ENCODE peak calls at places on chromosomes 11 and 22, in seven cellular contexts. L, M, D, U, S, E and K are unnamed samples.

GRCh38 chr11:59791639-59792038 is 18.9 kb downstream of the MRPL16 start:
- DNase-seq in L (no peak), M (no peak), D (no peak), U (no peak), S (no peak), E (no peak), K (no peak)

GRCh38 chr11:76652989-76653673 is 17.4 kb downstream of the LRRC32 start:
- DNase-seq in L (no peak), M (no peak), D (no peak), U (no peak), S (no peak), E (no peak), K (no peak)

GRCh38 chr11:18280438-18281046 is 14.5 kb downstream of the SAA1 start:
- DNase-seq in L (no peak), M (no peak), D (peak; percentile 1), U (no peak), S (no peak), E (no peak), K (no peak)

GRCh38 chr22:25729595-25729994 is 12.4 kb upstream of the MYO18B start:
- DNase-seq in L (no peak), M (no peak), D (no peak), U (no peak), S (no peak), E (no peak), K (no peak)

GRCh38 chr11:62444271-62444833 is 25.5 kb downstream of the SCGB1A1 start:
- DNase-seq in L (peak; percentile 92), M (no peak), D (peak; percentile 63), U (peak; percentile 64), S (peak; percentile 81), E (peak; percentile 62), K (no peak)

GRCh38 chr11:71425851-71426250 is 22.3 kb downstream of the DHCR7 start:
- DNase-seq in L (no peak), M (no peak), D (no peak), U (no peak), S (no peak), E (no peak), K (no peak)

GRCh38 chr11:116871248-116871647 is 33.8 kb upstream of the APOA1 start:
- DNase-seq in L (no peak), M (no peak), D (no peak), U (no peak), S (no peak), E (no peak), K (no peak)

GRCh38 chr11:130840683-130841082 is 75.6 kb downstream of the SNX19 start:
- DNase-seq in L (no peak), M (no peak), D (no peak), U (no peak), S (no peak), E (no peak), K (no peak)

GRCh38 chr11:76119032-76119431 is 87.3 kb downstream of the WNT11 start:
- DNase-seq in L (no peak), M (no peak), D (peak; percentile 37), U (no peak), S (no peak), E (no peak), K (no peak)